ENCODE peak calls at places on chromosomes 1 and 21, in four cellular contexts. One of them, this sample, is unnamed.

GRCh38 chr1:29800522-29800956 is 564.2 kb downstream of the PTPRU start:
- DNase-seq in K562: peak
- DNase-seq in GM12878: no peak
- DNase-seq in HL-60: no peak
- DNase-seq in this sample: no peak

GRCh38 chr21:28644762-28645161 is 347.9 kb downstream of the LTN1 start:
- DNase-seq in K562: no peak
- DNase-seq in HL-60: no peak
- DNase-seq in GM12878: no peak
- DNase-seq in this sample: no peak

GRCh38 chr1:10681296-10682113 is 114.9 kb downstream of the CASZ1 start:
- DNase-seq in GM12878: no peak
- DNase-seq in K562: no peak
- DNase-seq in HL-60: no peak
- DNase-seq in this sample: no peak

GRCh38 chr1:61428146-61428545 is 296.8 kb downstream of the TM2D1 start:
- DNase-seq in GM12878: no peak
- DNase-seq in K562: no peak
- DNase-seq in HL-60: no peak
- DNase-seq in this sample: no peak

GRCh38 chr1:39113109-39113743 is 87.1 kb downstream of the NDUFS5 start:
- DNase-seq in HL-60: no peak
- DNase-seq in K562: no peak
- DNase-seq in GM12878: no peak
- DNase-seq in this sample: no peak

GRCh38 chr1:33876970-33877680 is 13.2 kb downstream of the HMGB4 start:
- DNase-seq in K562: no peak
- DNase-seq in GM12878: no peak
- DNase-seq in HL-60: no peak
- DNase-seq in this sample: no peak

GRCh38 chr1:44847786-44848185 is 4.7 kb upstream of the PTCH2 start:
- DNase-seq in HL-60: no peak
- DNase-seq in K562: no peak
- DNase-seq in GM12878: no peak
- DNase-seq in this sample: no peak

GRCh38 chr1:112909847-112910246 is 46.1 kb downstream of the SLC16A1 start:
- DNase-seq in K562: no peak
- DNase-seq in HL-60: no peak
- DNase-seq in GM12878: no peak
- DNase-seq in this sample: no peak

GRCh38 chr1:198694542-198694941 is 55.7 kb downstream of the PTPRC start:
- DNase-seq in GM12878: no peak
- DNase-seq in HL-60: no peak
- DNase-seq in K562: no peak
- DNase-seq in this sample: no peak

GRCh38 chr1:44318097-44319088 is 36.7 kb downstream of the ERI3 start:
- DNase-seq in GM12878: no peak
- DNase-seq in HL-60: no peak
- DNase-seq in K562: peak
- DNase-seq in this sample: peak

GRCh38 chr21:35179990-35180557 is 131.0 kb upstream of the RUNX1 start:
- DNase-seq in GM12878: no peak
- DNase-seq in HL-60: no peak
- DNase-seq in K562: no peak
- DNase-seq in this sample: no peak

GRCh38 chr1:167175901-167176300 is 44.8 kb upstream of the POU2F1 start:
- DNase-seq in K562: no peak
- DNase-seq in GM12878: no peak
- DNase-seq in HL-60: no peak
- DNase-seq in this sample: no peak

GRCh38 chr1:175191654-175192053 is 922 bp downstream of the KIAA0040 start:
- DNase-seq in K562: no peak
- DNase-seq in HL-60: no peak
- DNase-seq in GM12878: no peak
- DNase-seq in this sample: peak

GRCh38 chr21:46160563-46161179 is 5.3 kb upstream of the FTCD start:
- DNase-seq in HL-60: no peak
- DNase-seq in K562: no peak
- DNase-seq in GM12878: no peak
- DNase-seq in this sample: no peak

GRCh38 chr1:60234761-60235160 is 161.2 kb upstream of the C1orf87 start:
- DNase-seq in HL-60: no peak
- DNase-seq in GM12878: no peak
- DNase-seq in K562: no peak
- DNase-seq in this sample: no peak

GRCh38 chr1:86082183-86082582 is 74.4 kb downstream of the COL24A1 start:
- DNase-seq in K562: no peak
- DNase-seq in GM12878: no peak
- DNase-seq in HL-60: no peak
- DNase-seq in this sample: no peak

GRCh38 chr1:49102752-49103151 is 326.1 kb upstream of the BEND5 start:
- DNase-seq in GM12878: no peak
- DNase-seq in HL-60: no peak
- DNase-seq in K562: no peak
- DNase-seq in this sample: no peak

GRCh38 chr1:214120951-214121350 is 133.2 kb downstream of the PROX1 start:
- DNase-seq in GM12878: no peak
- DNase-seq in K562: no peak
- DNase-seq in HL-60: no peak
- DNase-seq in this sample: no peak

GRCh38 chr21:29246614-29247013 is 52.1 kb upstream of the BACH1 start:
- DNase-seq in HL-60: no peak
- DNase-seq in K562: no peak
- DNase-seq in GM12878: no peak
- DNase-seq in this sample: no peak

GRCh38 chr1:151435174-151435573 is 24.1 kb downstream of the POGZ start:
- DNase-seq in HL-60: no peak
- DNase-seq in GM12878: no peak
- DNase-seq in K562: no peak
- DNase-seq in this sample: no peak

GRCh38 chr1:66563094-66563800 is 29.3 kb downstream of the SGIP1 start:
- DNase-seq in GM12878: no peak
- DNase-seq in K562: no peak
- DNase-seq in HL-60: no peak
- DNase-seq in this sample: no peak

GRCh38 chr1:29171089-29171488 is 10.6 kb downstream of the SRSF4 start:
- DNase-seq in GM12878: peak
- DNase-seq in K562: no peak
- DNase-seq in HL-60: no peak
- DNase-seq in this sample: no peak

GRCh38 chr1:60088620-60089155 is 15.1 kb upstream of the C1orf87 start:
- DNase-seq in HL-60: no peak
- DNase-seq in GM12878: no peak
- DNase-seq in K562: no peak
- DNase-seq in this sample: no peak

GRCh38 chr1:17119076-17119743 is at the start of gene PADI2:
- DNase-seq in K562: peak
- DNase-seq in HL-60: peak
- DNase-seq in GM12878: no peak
- DNase-seq in this sample: peak

GRCh38 chr1:31577515-31578191 is 1.3 kb downstream of the TINAGL1 start:
- DNase-seq in K562: peak
- DNase-seq in GM12878: no peak
- DNase-seq in HL-60: no peak
- DNase-seq in this sample: no peak

GRCh38 chr1:176374967-176375569 is 87.9 kb upstream of the PAPPA2 start:
- DNase-seq in GM12878: no peak
- DNase-seq in K562: peak
- DNase-seq in HL-60: peak
- DNase-seq in this sample: peak

GRCh38 chr1:7786785-7787184 is 2.7 kb downstream of the PER3 start:
- DNase-seq in HL-60: no peak
- DNase-seq in GM12878: no peak
- DNase-seq in K562: no peak
- DNase-seq in this sample: no peak

GRCh38 chr1:110211503-110212164 is 1.5 kb downstream of the KCNC4 start:
- DNase-seq in HL-60: no peak
- DNase-seq in GM12878: no peak
- DNase-seq in K562: no peak
- DNase-seq in this sample: no peak

GRCh38 chr1:42453386-42453785 is 2.4 kb downstream of the ZMYND12 start:
- DNase-seq in K562: no peak
- DNase-seq in GM12878: no peak
- DNase-seq in HL-60: no peak
- DNase-seq in this sample: no peak

GRCh38 chr1:30151119-30151518 is 572.3 kb downstream of the MATN1 start:
- DNase-seq in GM12878: no peak
- DNase-seq in HL-60: no peak
- DNase-seq in K562: no peak
- DNase-seq in this sample: no peak

GRCh38 chr1:32703479-32704291 is 1.1 kb upstream of the SYNC start:
- DNase-seq in K562: no peak
- DNase-seq in GM12878: no peak
- DNase-seq in HL-60: no peak
- DNase-seq in this sample: no peak

GRCh38 chr1:151606384-151606783 is 5.5 kb upstream of the SNX27 start:
- DNase-seq in K562: no peak
- DNase-seq in HL-60: peak
- DNase-seq in GM12878: no peak
- DNase-seq in this sample: no peak

GRCh38 chr1:41501581-41501980 is 17.1 kb upstream of the EDN2 start:
- DNase-seq in GM12878: no peak
- DNase-seq in HL-60: no peak
- DNase-seq in K562: no peak
- DNase-seq in this sample: no peak

GRCh38 chr1:23566304-23566703 is 7.0 kb upstream of the ID3 start:
- DNase-seq in K562: no peak
- DNase-seq in HL-60: no peak
- DNase-seq in GM12878: no peak
- DNase-seq in this sample: no peak

GRCh38 chr1:23567629-23567995 is 8.3 kb upstream of the ID3 start:
- DNase-seq in K562: no peak
- DNase-seq in GM12878: no peak
- DNase-seq in HL-60: no peak
- DNase-seq in this sample: no peak

GRCh38 chr1:23567996-23568607 is 8.8 kb upstream of the ID3 start:
- DNase-seq in GM12878: no peak
- DNase-seq in K562: peak
- DNase-seq in HL-60: no peak
- DNase-seq in this sample: no peak

GRCh38 chr1:23570001-23570691 is 10.8 kb upstream of the ID3 start:
- DNase-seq in GM12878: no peak
- DNase-seq in HL-60: no peak
- DNase-seq in K562: no peak
- DNase-seq in this sample: no peak

DNA sequence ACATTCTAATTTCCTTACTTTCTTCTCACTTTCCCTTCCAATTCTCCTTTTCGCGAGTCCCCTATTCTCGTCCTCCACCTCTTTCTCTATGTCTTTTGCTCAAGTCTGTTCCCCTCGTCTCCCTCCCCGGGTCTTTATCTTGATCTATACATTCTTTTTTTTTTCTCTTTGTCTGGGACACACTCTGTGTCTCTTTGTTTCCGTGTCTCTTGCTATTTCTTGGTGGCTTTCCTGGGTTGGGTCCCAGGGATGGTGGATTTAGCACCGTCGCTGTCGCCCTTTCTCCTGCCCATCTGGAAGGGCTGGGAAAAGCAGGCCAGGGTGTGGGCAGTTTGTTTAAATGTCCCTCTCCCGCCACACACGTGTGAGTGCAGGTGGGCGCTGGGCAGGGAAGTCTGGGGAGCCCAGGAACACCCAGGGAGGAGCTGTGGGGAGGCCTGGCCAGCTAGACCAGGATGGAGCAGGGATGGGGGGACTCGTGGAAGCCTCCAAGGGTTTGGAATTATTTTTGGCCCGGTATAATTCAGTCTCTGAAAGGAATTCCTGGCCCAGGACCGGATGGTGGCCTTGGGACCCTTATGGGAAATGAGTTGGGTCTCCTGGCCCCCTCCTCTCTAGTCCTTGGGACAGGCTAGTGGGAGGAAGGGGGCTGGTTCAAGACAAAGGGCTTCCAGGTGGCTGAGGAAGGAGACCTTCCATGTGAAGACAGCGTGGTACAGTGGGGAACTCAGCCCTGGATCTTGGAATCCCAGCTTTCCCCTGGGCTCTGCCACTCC is 9.5 kb upstream of the ID3 start:
- DNase-seq in HL-60: no peak
- DNase-seq in K562: peak
- DNase-seq in GM12878: no peak
- DNase-seq in this sample: no peak
- TF ChIP-seq SPI1 in HL-60: no peak
- TF ChIP-seq SPI1 in K562: no peak
- TF ChIP-seq SPI1 in GM12878: no peak
- TF ChIP-seq SPI1 in this sample: no peak

GRCh38 chr1:172325562-172325961 is 94.9 kb upstream of the C1orf105 start:
- DNase-seq in GM12878: no peak
- DNase-seq in K562: no peak
- DNase-seq in HL-60: no peak
- DNase-seq in this sample: no peak
- TF ChIP-seq SPI1 in GM12878: no peak
- TF ChIP-seq SPI1 in K562: no peak
- TF ChIP-seq SPI1 in HL-60: no peak
- TF ChIP-seq SPI1 in this sample: no peak

GRCh38 chr1:245654460-245655050 is 499.8 kb downstream of the KIF26B start:
- DNase-seq in GM12878: no peak
- DNase-seq in K562: no peak
- DNase-seq in HL-60: no peak
- DNase-seq in this sample: no peak
- TF ChIP-seq SPI1 in GM12878: no peak
- TF ChIP-seq SPI1 in K562: no peak
- TF ChIP-seq SPI1 in HL-60: no peak
- TF ChIP-seq SPI1 in this sample: no peak

GRCh38 chr1:159821171-159821867 is 5.4 kb upstream of the SLAMF8 start:
- DNase-seq in K562: peak
- DNase-seq in GM12878: no peak
- DNase-seq in HL-60: no peak
- DNase-seq in this sample: no peak
- TF ChIP-seq SPI1 in K562: peak
- TF ChIP-seq SPI1 in GM12878: no peak
- TF ChIP-seq SPI1 in HL-60: peak
- TF ChIP-seq SPI1 in this sample: no peak

DNA sequence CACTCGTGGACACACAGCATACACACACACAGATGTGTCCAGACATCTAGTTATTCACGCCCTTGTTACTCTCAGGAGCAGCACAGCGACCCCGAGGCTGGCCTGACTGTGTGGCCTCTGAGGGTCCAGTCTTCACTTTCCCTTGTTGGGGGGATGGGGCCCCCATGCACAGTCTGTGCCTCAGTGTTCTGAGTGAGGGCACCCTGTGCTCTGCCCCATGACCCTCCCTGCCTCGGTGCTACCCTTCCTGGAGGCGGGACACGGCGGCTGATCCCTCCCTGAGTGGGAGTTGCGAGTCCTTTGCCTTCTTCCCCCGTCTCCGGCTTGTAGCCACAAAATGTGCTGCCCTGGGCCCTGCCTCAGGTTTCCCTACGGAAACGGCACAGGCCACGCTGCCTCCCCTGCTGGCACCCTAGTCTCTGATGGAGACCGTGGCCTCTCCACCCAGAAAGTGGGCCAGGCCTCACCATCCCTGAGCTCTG is 8.6 kb downstream of the CSTB start:
- DNase-seq in GM12878: no peak
- DNase-seq in K562: no peak
- DNase-seq in HL-60: no peak
- DNase-seq in this sample: no peak
- TF ChIP-seq SPI1 in GM12878: no peak
- TF ChIP-seq SPI1 in K562: no peak
- TF ChIP-seq SPI1 in HL-60: no peak
- TF ChIP-seq SPI1 in this sample: no peak

This sample was measured in GM12891.